ENCODE peak calls at places on chromosomes 1 and 21, in seven cellular contexts. Z is breast epithelium, H is heart left ventricle, V is A549, W is spleen, X is GM12878, E is adrenal gland. G is an unnamed sample.

GRCh38 chr1:97006044-97006676 is 284.6 kb downstream of the PTBP2 start:
- DNase-seq in Z (peak; percentile 54), X (peak; percentile 12), H (no peak), V (no peak), E (no peak), W (no peak), G (no peak)

GRCh38 chr1:180927348-180927747 is 14.7 kb downstream of the KIAA1614 start:
- DNase-seq in V (no peak), H (peak; percentile 56), W (no peak), E (no peak), Z (no peak), X (no peak), G (no peak)

GRCh38 chr1:192904438-192904895 is 95.6 kb downstream of the RGS2 start:
- DNase-seq in E (peak; percentile 42), Z (no peak), W (no peak), H (peak; percentile 8), X (no peak), V (peak; percentile 65), G (no peak)

GRCh38 chr1:226945106-226945857 is 5.2 kb downstream of the COQ8A start:
- DNase-seq in X (no peak), V (no peak), E (peak; percentile 31), W (no peak), H (no peak), Z (no peak), G (no peak)

GRCh38 chr1:214476958-214477870 is 74.2 kb downstream of the PTPN14 start:
- DNase-seq in H (no peak), E (no peak), Z (peak; percentile 69), V (no peak), X (no peak), W (no peak), G (no peak)

GRCh38 chr1:246814890-246815289 is 90.7 kb downstream of the SCCPDH start:
- DNase-seq in Z (no peak), W (no peak), V (no peak), X (no peak), H (no peak), E (no peak), G (no peak)

GRCh38 chr1:191022856-191023255 is 545.2 kb upstream of the BRINP3 start:
- DNase-seq in X (no peak), V (no peak), E (no peak), W (no peak), H (no peak), Z (no peak), G (no peak)

GRCh38 chr1:42392923-42393848 is 12.6 kb downstream of the RIMKLA start:
- DNase-seq in E (no peak), Z (no peak), H (no peak), V (no peak), W (no peak), X (no peak), G (no peak)

GRCh38 chr1:55443175-55443933 is 228.2 kb upstream of the USP24 start:
- DNase-seq in E (peak; percentile 85), W (no peak), V (peak; percentile 92), Z (peak; percentile 48), H (peak; percentile 70), X (no peak), G (peak; percentile 85)

GRCh38 chr1:31723828-31724359 is 20.1 kb upstream of the COL16A1 start:
- DNase-seq in X (no peak), H (peak; percentile 55), E (peak; percentile 67), W (no peak), Z (no peak), V (no peak), G (peak; percentile 48)

GRCh38 chr1:202578565-202578964 is 131.7 kb downstream of the SYT2 start:
- DNase-seq in X (no peak), E (no peak), H (no peak), V (no peak), Z (no peak), W (no peak), G (no peak)

DNA sequence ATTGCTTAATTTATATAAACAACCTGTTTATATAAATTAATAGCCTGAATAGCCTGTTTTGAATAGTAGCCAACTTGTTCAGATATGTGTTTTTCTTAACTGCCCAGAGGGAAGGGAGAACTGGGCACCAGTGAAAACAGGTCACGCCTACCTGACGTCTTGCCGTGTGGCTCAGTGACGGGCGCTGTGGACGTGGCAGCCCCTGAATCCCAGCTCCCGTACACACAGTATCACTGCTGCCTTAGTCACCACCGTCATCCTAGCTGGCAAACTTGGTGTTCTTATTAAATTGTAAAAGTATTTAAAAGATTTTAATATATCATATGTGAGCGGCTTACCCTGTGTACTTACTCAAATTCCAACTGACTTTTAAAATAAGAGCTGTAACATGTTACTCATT is 35.4 kb upstream of the TRAPPC10 start:
- DNase-seq in H (no peak), V (no peak), E (no peak), W (no peak), Z (no peak), X (no peak), G (no peak)
- TF ChIP-seq POLR2A in H (no peak), V (no peak), E (no peak), W (no peak), Z (no peak), X (no peak), G (no peak)

DNA sequence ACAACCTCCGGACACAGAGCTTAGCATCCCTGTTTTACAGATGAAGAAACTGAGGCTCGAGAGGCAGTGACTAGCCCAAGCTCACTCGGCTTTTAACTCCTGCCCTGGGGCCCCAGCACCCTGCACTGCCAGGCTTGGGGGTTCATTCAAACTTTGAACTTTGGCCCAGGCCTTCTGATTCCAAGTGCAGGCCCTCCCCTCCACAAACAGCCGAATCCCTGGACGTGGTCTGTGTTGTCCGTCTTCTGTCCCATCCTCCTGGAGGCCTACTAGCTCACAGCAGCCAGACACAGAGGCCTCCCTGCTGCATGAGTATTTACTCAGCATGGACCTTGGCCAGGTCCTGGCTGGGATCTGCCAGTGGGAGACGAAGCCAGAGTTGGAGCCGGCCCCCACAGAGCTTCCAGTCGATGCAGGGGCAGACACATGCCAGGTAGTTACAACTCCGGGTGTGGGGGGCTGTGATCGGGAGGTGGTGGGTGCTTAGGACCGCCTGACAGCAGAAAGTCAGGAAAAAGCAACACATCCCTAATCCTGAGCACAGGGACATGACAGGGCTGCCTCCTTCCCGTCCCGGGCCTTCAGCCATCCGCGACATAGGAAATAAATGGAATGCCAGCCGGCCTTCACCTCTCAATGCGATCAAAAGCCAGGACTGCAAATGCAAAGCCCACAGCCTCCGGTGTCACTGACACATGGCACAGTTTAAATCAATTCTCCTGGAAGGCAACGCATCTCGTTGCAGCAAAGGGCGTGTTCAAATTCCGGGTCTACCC is 7.4 kb downstream of the IFFO2 start:
- DNase-seq in W (no peak), X (no peak), E (no peak), Z (peak; percentile 58), V (peak; percentile 56), H (no peak), G (peak; percentile 73)
- TF ChIP-seq CTCF in W (no peak), X (no peak), E (no peak), Z (no peak), V (no peak), H (no peak), G (no peak)

DNA sequence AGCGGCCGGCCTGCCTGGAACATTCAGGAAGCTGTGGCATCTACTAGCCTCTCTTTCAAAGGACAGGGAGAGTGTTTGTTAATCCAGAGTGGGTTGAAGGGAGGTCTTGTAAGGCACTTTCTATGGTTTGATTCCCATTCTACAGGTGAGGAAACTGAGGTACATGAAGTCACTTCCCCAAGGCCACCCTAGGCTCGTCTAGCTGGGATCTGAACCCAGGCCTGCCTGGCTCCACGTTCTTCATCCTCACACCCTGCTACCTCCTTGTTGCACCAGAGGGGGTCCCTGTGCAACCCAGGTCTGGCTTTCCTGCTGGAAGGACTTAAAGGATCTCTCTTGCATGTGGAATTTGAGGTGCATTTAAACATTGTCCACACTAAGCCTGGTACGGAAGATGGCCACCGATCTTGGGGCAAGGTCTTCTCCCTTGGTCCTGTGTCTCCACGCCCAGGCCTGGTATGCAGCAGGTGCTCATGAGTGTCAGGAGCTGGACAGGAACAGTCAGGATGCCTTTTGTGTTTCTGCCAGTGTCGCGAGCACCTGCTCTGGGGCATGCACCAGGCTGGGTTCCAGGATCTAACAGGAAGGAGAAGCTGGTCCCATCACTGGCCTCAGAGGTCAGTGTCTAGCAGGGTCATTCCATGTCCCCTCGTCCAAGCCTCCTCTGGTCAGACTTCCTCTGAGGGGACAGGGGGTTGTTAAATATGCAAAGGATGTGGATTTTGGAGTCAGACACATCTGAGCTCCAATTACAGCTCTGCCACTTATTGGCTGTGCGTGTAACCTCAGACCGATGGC is 103.2 kb upstream of the RUNX3 start:
- DNase-seq in V (no peak), E (no peak), Z (no peak), W (no peak), H (no peak), X (no peak), G (no peak)
- H3K4me3 ChIP-seq in V (no peak overlapping the region), E (no peak overlapping the region), Z (no peak overlapping the region), W (no peak overlapping the region), H (no peak overlapping the region), X (peak overlapping the region; percentile 73), G (no peak overlapping the region)

GRCh38 chr1:248839168-248839555 is 1.1 kb downstream of the ZNF672 start:
- DNase-seq in V (no peak), W (peak; percentile 83), X (no peak), H (no peak), Z (no peak), E (no peak), G (no peak)

GRCh38 chr1:248837045-248837793 is 805 bp upstream of the ZNF672 start:
- DNase-seq in Z (no peak), H (no peak), V (no peak), X (no peak), E (no peak), W (no peak), G (no peak)

GRCh38 chr1:248838357-248839167 is 538 bp downstream of the ZNF672 start:
- DNase-seq in Z (peak; percentile 90), E (peak; percentile 91), V (peak; percentile 89), H (peak; percentile 94), W (peak; percentile 98), X (no peak), G (peak; percentile 85)

GRCh38 chr1:248840946-248841345 is 2.9 kb downstream of the ZNF672 start:
- DNase-seq in Z (no peak), X (no peak), H (no peak), E (no peak), V (no peak), W (no peak), G (no peak)

GRCh38 chr1:248837794-248838356 is at the start of gene ZNF672:
- DNase-seq in E (peak; percentile 98), H (peak; percentile 99), V (peak; percentile 97), W (peak; percentile 99), X (peak; percentile 77), Z (peak; percentile 98), G (peak; percentile 99)
- TF ChIP-seq POLR2A in E (peak; percentile 95), H (peak; percentile 80), V (peak; percentile 87), W (peak; percentile 50), X (peak; percentile 83), Z (no peak), G (peak; percentile 91)

DNA sequence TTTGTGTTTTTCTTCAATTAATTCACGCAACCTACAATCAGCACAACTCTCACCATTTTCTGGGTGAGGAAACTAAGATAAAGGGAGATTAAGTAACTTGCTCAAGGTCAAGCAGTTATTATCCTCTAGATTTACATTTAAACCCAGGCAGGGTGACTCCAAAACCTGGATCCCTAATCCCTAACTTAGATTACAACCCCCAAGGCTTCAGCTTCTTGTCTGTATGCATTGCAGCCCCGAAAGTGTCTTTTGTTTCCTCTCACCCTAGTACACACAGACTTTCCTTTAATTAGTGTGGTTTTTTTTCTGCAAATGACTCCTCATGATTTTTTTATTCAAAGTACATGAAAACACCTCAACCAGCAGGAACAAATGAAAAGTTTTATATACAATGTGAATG is 748.6 kb upstream of the ADGRL2 start:
- DNase-seq in Z (no peak), H (no peak), V (no peak), X (no peak), W (no peak), E (no peak), G (no peak)
- TF ChIP-seq CTCF in Z (no peak), H (no peak), V (no peak), X (no peak), W (no peak), E (no peak), G (no peak)

GRCh38 chr1:232292246-232292645 is 337.7 kb downstream of the SIPA1L2 start:
- DNase-seq in H (no peak), E (no peak), W (no peak), Z (no peak), V (no peak), X (no peak), G (no peak)
- H3K4me3 ChIP-seq in H (no peak overlapping the region), E (no peak overlapping the region), W (no peak overlapping the region), Z (no peak overlapping the region), V (no peak overlapping the region), X (no peak overlapping the region), G (no peak overlapping the region)

G was measured in uterus.